ENCODE peak calls at places on chromosomes 13 and 19, in four cellular contexts. B, F, W and S are unnamed samples.

GRCh38 chr13:28401303-28402056 is 93.4 kb downstream of the FLT1 start:
- DNase-seq in B (peak), F (peak), W (no peak), S (no peak)

GRCh38 chr19:58386166-58386575 is 898 bp upstream of the RPS5 start:
- DNase-seq in B (no peak), F (no peak), W (no peak), S (no peak)

GRCh38 chr19:7595466-7596133 is at the start of gene CAMSAP3:
- DNase-seq in B (no peak), F (peak), W (peak), S (peak)

GRCh38 chr19:38247734-38248268 is 8.4 kb downstream of the PPP1R14A start:
- DNase-seq in B (no peak), F (no peak), W (no peak), S (no peak)

GRCh38 chr19:6838062-6838655 is 49.2 kb upstream of the ADGRE1 start:
- DNase-seq in B (no peak), F (no peak), W (no peak), S (no peak)

GRCh38 chr13:49110122-49110831 is 109.9 kb upstream of the MLNR start:
- DNase-seq in B (peak), F (peak), W (peak), S (peak)

GRCh38 chr13:99892189-99892588 is 79.4 kb downstream of the ZIC5 start:
- DNase-seq in B (no peak), F (no peak), W (no peak), S (no peak)

GRCh38 chr19:41868120-41868988 is 8.3 kb downstream of the RPS19 start:
- DNase-seq in B (no peak), F (no peak), W (no peak), S (no peak)

GRCh38 chr19:30356951-30357579 is 15.1 kb upstream of the ZNF536 start:
- DNase-seq in B (no peak), F (no peak), W (no peak), S (no peak)

GRCh38 chr13:109844396-109844795 is 58.0 kb upstream of the IRS2 start:
- DNase-seq in B (no peak), F (no peak), W (no peak), S (no peak)

GRCh38 chr19:57190301-57190700 is 999 bp upstream of the ZNF264 start:
- DNase-seq in B (no peak), F (no peak), W (peak), S (no peak)

GRCh38 chr19:5592531-5592930 is 24.8 kb upstream of the TINCR start:
- DNase-seq in B (no peak), F (no peak), W (no peak), S (no peak)

GRCh38 chr13:56352901-56353300 is 787.8 kb upstream of the PRR20A start:
- DNase-seq in B (no peak), F (no peak), W (no peak), S (no peak)

GRCh38 chr13:48508001-48508400 is 24.9 kb downstream of the RCBTB2 start:
- DNase-seq in B (no peak), F (no peak), W (no peak), S (no peak)

GRCh38 chr19:30263719-30264440 is 108.3 kb upstream of the ZNF536 start:
- DNase-seq in B (no peak), F (no peak), W (no peak), S (no peak)

GRCh38 chr13:78192721-78193120 is 274.1 kb upstream of the EDNRB start:
- DNase-seq in B (no peak), F (no peak), W (no peak), S (no peak)

GRCh38 chr13:88339271-88339741 is 668.1 kb downstream of the SLITRK5 start:
- DNase-seq in B (no peak), F (no peak), W (no peak), S (no peak)

GRCh38 chr13:36133950-36134349 is 2.8 kb upstream of the DCLK1 start:
- DNase-seq in B (no peak), F (no peak), W (no peak), S (no peak)

GRCh38 chr13:20404488-20405222 is 121.0 kb downstream of the CRYL1 start:
- DNase-seq in B (no peak), F (no peak), W (no peak), S (no peak)

GRCh38 chr13:105069106-105069505 is 1466.4 kb downstream of the EFNB2 start:
- DNase-seq in B (no peak), F (no peak), W (no peak), S (no peak)

GRCh38 chr13:76622336-76623045 is 263.7 kb downstream of the KCTD12 start:
- DNase-seq in B (no peak), F (no peak), W (no peak), S (no peak)

GRCh38 chr19:56671613-56671994 is at the start of gene ZNF835:
- DNase-seq in B (no peak), F (peak), W (peak), S (peak)

GRCh38 chr13:111980146-111980929 is 86.6 kb upstream of the SOX1 start:
- DNase-seq in B (no peak), F (no peak), W (no peak), S (no peak)

GRCh38 chr13:51742611-51743010 is 61.4 kb downstream of the DHRS12 start:
- DNase-seq in B (no peak), F (no peak), W (no peak), S (no peak)

GRCh38 chr13:79660361-79660760 is 179.4 kb downstream of the NDFIP2 start:
- DNase-seq in B (peak), F (no peak), W (no peak), S (no peak)

GRCh38 chr19:16343156-16343555 is 18.5 kb downstream of the KLF2 start:
- DNase-seq in B (no peak), F (no peak), W (no peak), S (no peak)

GRCh38 chr13:27783111-27783510 is 9.2 kb upstream of the GSX1 start:
- DNase-seq in B (no peak), F (peak), W (no peak), S (no peak)

GRCh38 chr13:75935805-75936204 is 299.7 kb downstream of the LMO7 start:
- DNase-seq in B (no peak), F (no peak), W (no peak), S (no peak)

GRCh38 chr13:85093808-85094207 is 705.4 kb downstream of the SLITRK6 start:
- DNase-seq in B (no peak), F (no peak), W (no peak), S (no peak)

GRCh38 chr19:19064811-19065745 is 1.3 kb downstream of the SLC25A42 start:
- DNase-seq in B (no peak), F (peak), W (no peak), S (no peak)

GRCh38 chr19:3932931-3933810 is at the start of gene NMRK2:
- DNase-seq in B (no peak), F (peak), W (no peak), S (no peak)

GRCh38 chr13:53112522-53112921 is 83.9 kb downstream of the OLFM4 start:
- DNase-seq in B (no peak), F (no peak), W (peak), S (no peak)

GRCh38 chr13:109394311-109394988 is 391.9 kb downstream of the IRS2 start:
- DNase-seq in B (no peak), F (no peak), W (no peak), S (no peak)

GRCh38 chr19:33714149-33714548 is 82.5 kb upstream of the KCTD15 start:
- DNase-seq in B (no peak), F (no peak), W (no peak), S (no peak)

GRCh38 chr13:44396963-44397580 is 23.4 kb downstream of the SERP2 start:
- DNase-seq in B (no peak), F (peak), W (no peak), S (no peak)

GRCh38 chr19:12833747-12834417 is 497 bp downstream of the RTBDN start:
- DNase-seq in B (no peak), F (peak), W (no peak), S (no peak)

GRCh38 chr19:13974073-13974472 is 21.8 kb downstream of the DCAF15 start:
- DNase-seq in B (no peak), F (peak), W (no peak), S (no peak)

GRCh38 chr19:46299004-46299509 is 2.2 kb downstream of the HIF3A start:
- DNase-seq in B (no peak), F (peak), W (peak), S (no peak)
- TF ChIP-seq SPI1 in B (no peak), F (no peak), W (no peak), S (no peak)

DNA sequence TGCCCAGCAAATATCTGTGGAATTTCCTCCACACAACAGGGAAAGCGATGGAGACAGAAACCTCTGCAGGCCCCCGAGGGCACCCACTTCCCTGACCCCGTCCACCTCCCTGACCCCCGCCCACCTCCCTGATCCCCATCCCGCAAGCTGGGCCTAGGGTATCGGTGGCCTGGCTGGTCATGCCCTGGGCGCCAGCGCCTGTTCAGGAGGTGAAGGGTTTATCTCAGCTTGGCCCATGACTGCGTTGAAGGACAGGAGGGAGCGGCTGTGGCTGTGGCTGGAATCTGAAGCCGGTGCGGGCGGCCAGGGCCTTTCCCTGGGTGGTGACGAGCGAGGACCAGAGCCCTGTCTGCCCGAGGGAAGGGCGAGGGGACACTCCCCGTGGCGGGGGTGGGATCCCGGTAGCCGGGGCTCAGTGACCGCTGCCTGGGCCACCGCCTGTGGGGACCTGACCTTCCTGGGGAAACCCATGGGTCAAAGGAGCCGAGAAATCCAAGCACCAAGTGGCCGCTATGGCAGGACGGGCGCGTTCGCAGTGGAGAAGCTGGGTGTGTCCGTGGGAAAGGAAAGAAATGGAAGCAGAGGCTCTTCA is 20.7 kb downstream of the GAS6 start:
- DNase-seq in B (no peak), F (no peak), W (no peak), S (no peak)
- TF ChIP-seq SPI1 in B (no peak), F (no peak), W (no peak), S (no peak)

GRCh38 chr13:34334984-34335661 is 517.2 kb downstream of the RFC3 start:
- DNase-seq in B (no peak), F (no peak), W (no peak), S (no peak)

GRCh38 chr13:34340534-34340933 is 522.6 kb downstream of the RFC3 start:
- DNase-seq in B (no peak), F (no peak), W (no peak), S (no peak)

GRCh38 chr13:34343413-34343812 is 525.5 kb downstream of the RFC3 start:
- DNase-seq in B (no peak), F (no peak), W (no peak), S (no peak)

GRCh38 chr13:34335662-34336007 is 517.7 kb downstream of the RFC3 start:
- DNase-seq in B (no peak), F (no peak), W (no peak), S (no peak)

GRCh38 chr13:34338102-34338501 is 520.2 kb downstream of the RFC3 start:
- DNase-seq in B (no peak), F (no peak), W (no peak), S (no peak)
- TF ChIP-seq SPI1 in B (no peak), F (no peak), W (no peak), S (no peak)

GRCh38 chr13:34469212-34469983 is 472.7 kb upstream of the NBEA start:
- DNase-seq in B (no peak), F (no peak), W (no peak), S (no peak)

GRCh38 chr13:34466301-34466700 is 475.8 kb upstream of the NBEA start:
- DNase-seq in B (no peak), F (no peak), W (no peak), S (no peak)

GRCh38 chr13:34464011-34464410 is 478.1 kb upstream of the NBEA start:
- DNase-seq in B (no peak), F (no peak), W (no peak), S (no peak)

GRCh38 chr13:34465423-34465922 is 476.6 kb upstream of the NBEA start:
- DNase-seq in B (no peak), F (no peak), W (no peak), S (no peak)

DNA sequence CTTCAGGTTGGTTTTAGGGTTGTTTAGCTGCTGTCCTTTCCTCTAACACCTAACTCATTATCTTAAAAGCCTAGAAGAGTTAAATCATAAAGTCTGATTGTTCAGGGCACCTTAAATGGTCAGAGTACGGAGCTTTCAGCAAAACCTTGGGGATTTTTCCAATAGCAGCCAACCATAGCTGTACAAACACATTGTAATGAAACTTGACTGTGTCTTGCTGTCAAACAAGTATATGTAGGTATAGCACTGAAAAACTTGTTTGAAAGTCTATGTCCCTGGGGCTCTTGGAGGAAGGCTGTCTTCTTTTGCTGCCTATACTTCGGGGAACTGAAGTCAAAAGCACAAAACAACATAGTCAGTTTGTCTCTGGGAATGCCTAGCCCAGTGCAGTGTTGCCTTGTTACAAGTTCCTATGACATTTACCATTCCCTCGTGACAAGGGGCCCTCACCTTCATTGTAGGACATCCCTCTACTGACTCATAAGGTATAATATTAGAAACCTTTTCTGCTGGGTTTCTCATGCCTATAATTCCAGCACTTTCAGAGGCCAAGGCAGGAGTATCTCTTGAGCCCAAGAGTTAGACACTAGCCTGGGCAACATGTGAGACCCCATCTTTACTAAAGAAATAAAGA is 474.5 kb upstream of the NBEA start:
- DNase-seq in B (no peak), F (no peak), W (no peak), S (no peak)
- TF ChIP-seq SPI1 in B (no peak), F (no peak), W (no peak), S (no peak)

GRCh38 chr19:1647664-1648155 is 4.7 kb downstream of the TCF3 start:
- DNase-seq in B (no peak), F (no peak), W (no peak), S (no peak)
- TF ChIP-seq SPI1 in B (no peak), F (no peak), W (no peak), S (no peak)

GRCh38 chr19:11587973-11588631 is 9.2 kb upstream of the ZNF627 start:
- DNase-seq in B (no peak), F (no peak), W (no peak), S (no peak)
- TF ChIP-seq SPI1 in B (no peak), F (no peak), W (no peak), S (no peak)

DNA sequence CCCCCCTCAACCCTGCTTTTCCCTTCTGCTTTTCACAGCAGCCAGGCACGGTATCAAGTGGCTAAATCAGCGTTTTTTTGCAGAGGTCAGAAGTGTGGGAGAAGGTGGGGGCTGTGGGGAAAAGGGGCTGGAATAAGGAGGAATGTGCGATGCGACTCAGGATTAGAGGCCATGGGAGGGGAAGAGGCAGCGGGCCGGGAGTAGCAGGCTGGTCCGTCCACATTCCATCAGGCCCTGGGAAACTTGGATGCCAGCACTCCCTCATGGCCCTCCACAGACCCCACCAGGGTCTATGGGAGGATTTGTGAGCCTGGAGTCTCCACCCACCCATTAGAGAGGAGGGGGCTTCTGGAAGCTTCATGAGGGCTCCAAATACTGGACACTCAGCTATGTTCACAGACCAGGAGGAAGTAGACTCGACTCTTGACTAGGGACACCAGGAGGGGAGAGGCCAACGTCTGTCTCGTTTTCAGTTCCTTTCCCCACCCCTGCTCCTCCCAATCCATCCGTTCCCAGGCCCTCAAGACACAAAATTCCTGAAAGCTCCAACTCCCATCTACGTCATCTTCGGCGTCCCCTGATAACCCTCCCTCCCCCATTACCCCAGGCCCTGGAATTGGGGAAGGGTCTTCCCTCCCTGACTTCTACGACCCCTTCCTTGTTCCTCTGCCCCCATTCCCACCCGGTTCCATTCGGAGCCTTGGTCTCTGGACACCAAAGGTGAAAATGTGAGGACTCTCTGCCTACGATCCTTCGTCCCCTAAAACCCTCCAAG is 3.3 kb upstream of the KCNC3 start:
- DNase-seq in B (no peak), F (peak), W (no peak), S (no peak)
- TF ChIP-seq SPI1 in B (peak), F (peak), W (no peak), S (peak)